ENCODE peak calls at places on chromosomes 5 and 9, in ten cellular contexts. Y, S, Z, W, X, C, T, N, G and J are unnamed samples.

GRCh38 chr5:74895906-74896305 is 29.7 kb upstream of the FAM169A start:
- DNase-seq in Y (peak; percentile 28), S (no peak), Z (peak; percentile 89), W (no peak), X (peak; percentile 49), C (peak; percentile 45), T (no peak), N (peak; percentile 82), G (no peak), J (no peak)

GRCh38 chr5:78968781-78969180 is 16.3 kb downstream of the ARSB start:
- DNase-seq in Y (no peak), S (no peak), Z (no peak), W (no peak), X (no peak), C (no peak), T (no peak), N (no peak), G (no peak), J (no peak)

GRCh38 chr5:115419794-115420585 is 123.5 kb upstream of the CCDC112 start:
- DNase-seq in Y (peak; percentile 73), S (no peak), Z (peak; percentile 96), W (no peak), X (no peak), C (no peak), T (no peak), N (peak; percentile 96), G (no peak), J (no peak)

GRCh38 chr9:114506082-114506390 is 763 bp upstream of the WHRN start:
- DNase-seq in Y (no peak), S (no peak), Z (no peak), W (no peak), X (no peak), C (no peak), T (no peak), N (no peak), G (no peak), J (no peak)

GRCh38 chr5:29822499-29822898 is 1371.0 kb upstream of the CDH6 start:
- DNase-seq in Y (no peak), S (no peak), Z (no peak), W (no peak), X (no peak), C (no peak), T (no peak), N (no peak), G (no peak), J (no peak)

GRCh38 chr9:21835111-21835510 is 32.7 kb downstream of the MTAP start:
- DNase-seq in Y (no peak), S (no peak), Z (peak; percentile 40), W (no peak), X (no peak), C (no peak), T (no peak), N (no peak), G (no peak), J (no peak)

GRCh38 chr5:122076669-122077450 is 1.2 kb downstream of the LOX start:
- DNase-seq in Y (peak; percentile 52), S (peak; percentile 77), Z (peak; percentile 86), W (no peak), X (peak; percentile 72), C (peak; percentile 49), T (peak; percentile 21), N (peak; percentile 77), G (peak; percentile 60), J (peak; percentile 83)

GRCh38 chr9:124770359-124771020 is 621 bp downstream of the NR6A1 start:
- DNase-seq in Y (no peak), S (no peak), Z (no peak), W (no peak), X (no peak), C (no peak), T (no peak), N (no peak), G (no peak), J (no peak)

GRCh38 chr9:84671651-84672467 is 2.3 kb downstream of the NTRK2 start:
- DNase-seq in Y (no peak), S (no peak), Z (peak; percentile 28), W (no peak), X (no peak), C (no peak), T (no peak), N (no peak), G (no peak), J (no peak)

GRCh38 chr5:6495433-6496206 is 47.0 kb downstream of the UBE2QL1 start:
- DNase-seq in Y (no peak), S (no peak), Z (no peak), W (no peak), X (no peak), C (no peak), T (no peak), N (no peak), G (no peak), J (no peak)

GRCh38 chr9:77673912-77674791 is 26.0 kb upstream of the GNA14 start:
- DNase-seq in Y (no peak), S (no peak), Z (no peak), W (no peak), X (no peak), C (no peak), T (no peak), N (peak; percentile 78), G (no peak), J (no peak)

GRCh38 chr9:128628471-128629048 is 28.1 kb downstream of the DYNC2I2 start:
- DNase-seq in Y (no peak), S (peak; percentile 82), Z (peak; percentile 32), W (no peak), X (no peak), C (no peak), T (no peak), N (no peak), G (no peak), J (no peak)

GRCh38 chr9:115198018-115198417 is 80.1 kb upstream of the TNC start:
- DNase-seq in Y (no peak), S (peak; percentile 26), Z (peak; percentile 78), W (no peak), X (no peak), C (no peak), T (no peak), N (peak; percentile 60), G (no peak), J (no peak)

GRCh38 chr5:177499842-177500241 is 2.4 kb upstream of the PDLIM7 start:
- DNase-seq in Y (no peak), S (no peak), Z (peak; percentile 47), W (no peak), X (no peak), C (no peak), T (no peak), N (no peak), G (no peak), J (no peak)

GRCh38 chr9:36164989-36165388 is 4.2 kb upstream of the CCIN start:
- DNase-seq in Y (no peak), S (no peak), Z (no peak), W (no peak), X (no peak), C (peak; percentile 8), T (no peak), N (no peak), G (no peak), J (no peak)

GRCh38 chr9:134630393-134630790 is 11.2 kb upstream of the COL5A1 start:
- DNase-seq in Y (no peak), S (peak; percentile 9), Z (no peak), W (no peak), X (no peak), C (no peak), T (no peak), N (no peak), G (no peak), J (peak; percentile 59)

GRCh38 chr5:77029376-77029885 is 773 bp upstream of the AGGF1 start:
- DNase-seq in Y (no peak), S (no peak), Z (no peak), W (no peak), X (no peak), C (no peak), T (no peak), N (no peak), G (no peak), J (no peak)

GRCh38 chr5:176621661-176622079 is 8.7 kb downstream of the SNCB start:
- DNase-seq in Y (no peak), S (no peak), Z (no peak), W (no peak), X (no peak), C (peak; percentile 58), T (no peak), N (no peak), G (no peak), J (no peak)

GRCh38 chr9:86262436-86262835 is 3.0 kb upstream of the C9orf153 start:
- DNase-seq in Y (no peak), S (no peak), Z (no peak), W (no peak), X (no peak), C (no peak), T (no peak), N (no peak), G (no peak), J (no peak)

GRCh38 chr9:137308102-137308619 is 6.1 kb upstream of the NRARP start:
- DNase-seq in Y (no peak), S (no peak), Z (no peak), W (no peak), X (no peak), C (no peak), T (no peak), N (no peak), G (no peak), J (peak; percentile 67)

GRCh38 chr9:123338710-123339665 is 17.0 kb upstream of the CRB2 start:
- DNase-seq in Y (no peak), S (no peak), Z (no peak), W (no peak), X (no peak), C (no peak), T (no peak), N (no peak), G (no peak), J (no peak)

GRCh38 chr9:131238402-131239021 is 37.8 kb downstream of the FAM78A start:
- DNase-seq in Y (no peak), S (no peak), Z (peak; percentile 30), W (no peak), X (no peak), C (no peak), T (no peak), N (peak; percentile 29), G (peak; percentile 32), J (no peak)

GRCh38 chr9:21470126-21470525 is 12.0 kb downstream of the IFNE start:
- DNase-seq in Y (no peak), S (no peak), Z (no peak), W (no peak), X (no peak), C (no peak), T (no peak), N (no peak), G (no peak), J (no peak)

GRCh38 chr5:67021031-67021430 is 175.6 kb downstream of the CD180 start:
- DNase-seq in Y (no peak), S (no peak), Z (no peak), W (no peak), X (no peak), C (no peak), T (no peak), N (no peak), G (no peak), J (no peak)

GRCh38 chr5:151079838-151080619 is 805 bp downstream of the TNIP1 start:
- DNase-seq in Y (no peak), S (no peak), Z (peak; percentile 88), W (no peak), X (peak; percentile 3), C (no peak), T (no peak), N (peak; percentile 33), G (no peak), J (no peak)

GRCh38 chr9:75950983-75951382 is 60.5 kb downstream of the PCSK5 start:
- DNase-seq in Y (no peak), S (no peak), Z (no peak), W (no peak), X (no peak), C (no peak), T (no peak), N (no peak), G (no peak), J (no peak)

GRCh38 chr9:83070257-83070656 is 7.3 kb upstream of the RASEF start:
- DNase-seq in Y (no peak), S (no peak), Z (peak; percentile 20), W (no peak), X (no peak), C (no peak), T (no peak), N (peak; percentile 13), G (no peak), J (no peak)

GRCh38 chr5:129743541-129744187 is 4.2 kb upstream of the MINAR2 start:
- DNase-seq in Y (no peak), S (no peak), Z (no peak), W (no peak), X (no peak), C (no peak), T (no peak), N (no peak), G (no peak), J (no peak)